ENCODE peak calls at places on chromosomes 4 and X, in five cellular contexts. M is gastrocnemius medialis, Y is fibroblast of lung, R is lower lobe of right lung, B is lung. F is an unnamed sample. For H3K9me3, the result is how much of the 10 kb centered on the place peaks cover.

GRCh38 chrX:115989686-115990085 is 180.9 kb upstream of the AGTR2 start:
- DNase-seq in M (no peak), Y (no peak), R (no peak), B (no peak), F (no peak)

GRCh38 chr4:182971702-182972101 is 54.5 kb upstream of the DCTD start:
- DNase-seq in M (no peak), Y (no peak), R (no peak), B (no peak), F (no peak)

GRCh38 chrX:23434356-23434884 is 99.8 kb downstream of the PTCHD1 start:
- DNase-seq in M (peak), Y (peak), R (peak), B (peak), F (peak)

GRCh38 chr4:11134705-11135104 is 294.0 kb downstream of the HS3ST1 start:
- DNase-seq in M (no peak), Y (no peak), R (no peak), B (no peak), F (no peak)

GRCh38 chr4:170849969-170850368 is 760.2 kb upstream of the AADAT start:
- DNase-seq in M (no peak), Y (no peak), R (no peak), B (no peak), F (no peak)

GRCh38 chr4:183987529-183987946 is 82.4 kb downstream of the STOX2 start:
- DNase-seq in M (peak), Y (peak), R (peak), B (peak), F (peak)

GRCh38 chr4:124433044-124433443 is 279.5 kb downstream of the ANKRD50 start:
- DNase-seq in M (no peak), Y (no peak), R (no peak), B (no peak), F (no peak)

GRCh38 chr4:2364654-2365053 is 53.8 kb downstream of the ZFYVE28 start:
- DNase-seq in M (no peak), Y (peak), R (peak), B (no peak), F (peak)

GRCh38 chr4:56240554-56241190 is 146.6 kb downstream of the AASDH start:
- DNase-seq in M (no peak), Y (no peak), R (no peak), B (no peak), F (no peak)
- H3K27ac ChIP-seq in M (no peak), Y (no peak), R (no peak), B (no peak), F (no peak)

DNA sequence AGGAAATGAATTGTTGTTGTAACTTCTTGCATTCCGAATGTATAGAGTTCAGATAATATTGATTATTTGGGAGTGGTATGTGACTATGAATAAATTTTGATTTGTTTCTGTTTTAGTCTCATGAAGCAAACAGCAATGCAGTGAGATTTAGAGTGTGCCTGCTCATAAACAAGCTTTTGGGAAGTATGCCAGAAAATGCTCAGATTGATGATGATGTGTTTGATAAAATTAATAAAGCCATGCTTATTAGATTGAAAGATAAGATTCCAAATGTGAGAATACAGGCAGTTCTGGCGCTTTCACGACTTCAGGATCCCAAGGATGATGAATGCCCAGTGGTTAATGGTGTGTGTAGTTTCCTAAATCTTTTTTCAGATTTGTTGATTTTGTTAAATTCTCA is 2.0 kb downstream of the NCAPG start:
- DNase-seq in M (no peak), Y (peak), R (no peak), B (no peak), F (no peak)
- H3K4me3 ChIP-seq in M (no peak), Y (peak), R (no peak), B (no peak), F (no peak)

GRCh38 chr4:57075353-57075752 is 34.8 kb downstream of the IGFBP7 start:
- DNase-seq in M (no peak), Y (no peak), R (no peak), B (no peak), F (no peak)
- H3K9me3 ChIP-seq in M (under half), Y (under half), R (under half), B (under half), F (under half)

GRCh38 chr4:95637047-95637600 is 88.4 kb upstream of the UNC5C start:
- DNase-seq in M (no peak), Y (peak), R (no peak), B (no peak), F (no peak)
- H3K27ac ChIP-seq in M (no peak), Y (no peak), R (no peak), B (no peak), F (no peak)

DNA sequence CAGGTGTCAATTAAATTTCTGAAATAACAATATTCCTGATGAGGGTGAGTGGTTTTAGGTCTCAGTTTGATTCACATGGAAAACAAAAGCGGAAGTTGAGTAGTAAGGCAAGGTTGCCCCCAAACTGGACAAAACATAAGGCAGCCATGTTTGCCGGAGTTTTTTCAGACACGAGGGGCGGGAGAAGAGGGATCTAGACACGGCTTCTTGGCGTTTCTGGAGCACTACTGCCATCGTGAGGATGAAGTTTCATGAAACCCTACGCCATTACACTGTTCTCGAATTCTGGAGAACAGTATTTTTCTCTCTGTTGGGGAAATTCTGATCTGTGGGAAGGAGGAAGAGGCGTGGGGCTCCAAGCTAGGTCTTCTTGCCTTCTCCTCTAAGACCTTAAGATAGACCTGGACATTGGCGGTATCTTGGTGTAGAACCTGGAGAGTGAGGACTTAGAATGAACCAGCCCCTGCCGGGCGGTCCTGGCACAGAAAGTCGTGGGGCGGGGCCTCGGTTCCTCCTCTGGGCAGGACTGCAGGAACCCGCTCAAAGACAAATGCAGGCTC is 160.3 kb downstream of the OR13H1 start:
- DNase-seq in M (no peak), Y (no peak), R (no peak), B (peak), F (peak)
- H3K4me3 ChIP-seq in M (peak), Y (peak), R (no peak), B (peak), F (no peak)

DNA sequence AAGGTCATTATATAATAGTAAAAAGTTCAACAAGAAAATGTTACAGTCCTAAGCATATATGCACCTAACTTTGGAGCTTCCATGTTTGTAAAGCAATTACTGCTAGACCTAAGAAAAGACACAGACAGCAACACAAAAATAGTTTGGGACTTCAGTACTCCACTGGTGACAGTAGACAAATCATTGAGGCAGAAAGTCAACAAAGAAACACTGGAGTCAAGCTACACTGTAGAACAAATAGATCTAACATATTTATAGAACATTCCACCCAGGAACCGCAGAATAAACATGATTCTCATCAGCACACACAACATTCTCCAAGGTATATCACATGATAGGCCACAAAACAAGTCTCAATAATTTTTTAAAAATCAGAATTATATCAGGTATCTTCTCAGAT is 42.6 kb downstream of the ARFIP1 start:
- DNase-seq in M (no peak), Y (no peak), R (no peak), B (no peak), F (no peak)
- H3K9me3 ChIP-seq in M (under half), Y (under half), R (under half), B (under half), F (under half)

GRCh38 chrX:130083107-130083490 is 27.2 kb downstream of the ELF4 start:
- DNase-seq in M (no peak), Y (no peak), R (no peak), B (no peak), F (no peak)

GRCh38 chrX:130083656-130084382 is 26.5 kb downstream of the ELF4 start:
- DNase-seq in M (no peak), Y (no peak), R (peak), B (no peak), F (no peak)

GRCh38 chrX:130081421-130082045 is 28.8 kb downstream of the ELF4 start:
- DNase-seq in M (no peak), Y (no peak), R (no peak), B (no peak), F (no peak)

GRCh38 chrX:130080791-130081367 is 29.4 kb downstream of the ELF4 start:
- DNase-seq in M (no peak), Y (no peak), R (no peak), B (no peak), F (no peak)

GRCh38 chrX:130082244-130083106 is 27.8 kb downstream of the ELF4 start:
- DNase-seq in M (no peak), Y (no peak), R (peak), B (peak), F (peak)
- H3K27ac ChIP-seq in M (peak), Y (peak), R (peak), B (no peak), F (no peak)

GRCh38 chr4:113147498-113148231 is 98.2 kb downstream of the ANK2 start:
- DNase-seq in M (no peak), Y (no peak), R (no peak), B (no peak), F (no peak)

GRCh38 chr4:113145147-113145518 is 95.7 kb downstream of the ANK2 start:
- DNase-seq in M (no peak), Y (no peak), R (no peak), B (no peak), F (no peak)

GRCh38 chr4:113148925-113149324 is 99.5 kb downstream of the ANK2 start:
- DNase-seq in M (no peak), Y (no peak), R (no peak), B (no peak), F (no peak)

GRCh38 chr4:113146876-113147358 is 97.5 kb downstream of the ANK2 start:
- DNase-seq in M (no peak), Y (peak), R (no peak), B (no peak), F (no peak)

GRCh38 chr4:113145519-113146291 is 96.3 kb downstream of the ANK2 start:
- DNase-seq in M (peak), Y (no peak), R (no peak), B (no peak), F (no peak)
- H3K4me3 ChIP-seq in M (peak), Y (no peak), R (no peak), B (no peak), F (no peak)

DNA sequence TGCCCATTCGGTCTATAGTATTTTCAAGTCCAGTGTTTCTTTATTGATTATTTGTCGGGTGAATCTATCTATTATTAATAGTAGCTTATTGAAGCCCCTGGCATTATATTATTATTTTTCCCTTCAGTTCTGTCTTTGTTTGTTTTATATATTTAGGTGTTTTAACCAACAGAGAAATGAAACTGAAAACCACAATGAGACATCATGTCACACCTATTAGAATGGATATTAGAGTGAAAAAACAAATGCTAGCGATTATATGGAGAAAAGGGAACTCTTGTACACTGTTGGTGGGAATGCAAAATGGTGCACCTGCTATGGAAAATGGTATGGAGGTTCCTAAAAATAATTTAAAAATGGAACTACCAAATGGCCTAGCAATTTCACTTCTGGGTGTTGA is 272.5 kb downstream of the ADAM29 start:
- DNase-seq in M (no peak), Y (no peak), R (no peak), B (no peak), F (no peak)
- H3K9me3 ChIP-seq in M (under half), Y (under half), R (under half), B (under half), F (under half)

F was measured in aorta.